ENCODE peak calls at places on chromosome 2, in nine cellular contexts. O, B, F, C, G, K, S, U and L are unnamed samples.
A peak's percentile ranks its signal among the peaks of the same experiment; 100 is the strongest.

GRCh38 chr2:150135223-150135883 is 352.1 kb downstream of the RND3 start:
- DNase-seq in G (no peak), F (peak; percentile 84), K (no peak), U (no peak), S (no peak), O (no peak), C (no peak), B (no peak), L (no peak)

GRCh38 chr2:179050735-179051134 is 798 bp upstream of the CCDC141 start:
- DNase-seq in C (no peak), K (no peak), O (no peak), G (no peak), U (no peak), S (no peak), F (no peak), B (no peak), L (no peak)

GRCh38 chr2:66440692-66441091 is 5.8 kb downstream of the MEIS1 start:
- DNase-seq in O (no peak), F (no peak), U (no peak), S (no peak), C (peak; percentile 29), B (no peak), G (peak; percentile 74), K (no peak), L (peak; percentile 37)

GRCh38 chr2:189164732-189165131 is 14.8 kb downstream of the COL5A2 start:
- DNase-seq in K (no peak), S (no peak), F (no peak), B (no peak), C (peak; percentile 17), U (peak; percentile 16), O (no peak), G (no peak), L (no peak)

GRCh38 chr2:151996243-151997003 is 102.4 kb downstream of the CACNB4 start:
- DNase-seq in G (no peak), F (no peak), O (no peak), S (no peak), B (no peak), K (no peak), C (no peak), U (no peak), L (no peak)

GRCh38 chr2:161650116-161651015 is 26.1 kb downstream of the SLC4A10 start:
- DNase-seq in G (no peak), K (no peak), S (no peak), B (no peak), F (no peak), U (no peak), O (no peak), C (no peak), L (peak; percentile 3)

GRCh38 chr2:189350515-189351209 is 90.6 kb upstream of the WDR75 start:
- DNase-seq in U (no peak), K (no peak), O (no peak), B (no peak), G (no peak), S (no peak), F (no peak), C (peak; percentile 69), L (no peak)

GRCh38 chr2:98912957-98913915 is 22.8 kb downstream of the CRACDL start:
- DNase-seq in S (no peak), K (peak; percentile 60), C (peak; percentile 10), G (no peak), U (no peak), O (no peak), F (no peak), B (peak; percentile 24), L (no peak)

GRCh38 chr2:4792126-4792525 is 900.1 kb upstream of the SOX11 start:
- DNase-seq in U (no peak), B (no peak), S (no peak), F (no peak), K (no peak), G (no peak), O (no peak), C (no peak), L (no peak)

GRCh38 chr2:98518106-98518505 is 73.4 kb downstream of the INPP4A start:
- DNase-seq in U (peak; percentile 56), B (no peak), O (peak; percentile 69), S (peak; percentile 68), C (peak; percentile 26), G (peak; percentile 19), F (no peak), K (no peak), L (peak; percentile 84)

GRCh38 chr2:55314985-55315384 is 46.0 kb upstream of the MTIF2 start:
- DNase-seq in K (no peak), F (no peak), S (no peak), O (no peak), G (no peak), C (no peak), B (no peak), U (no peak), L (no peak)

GRCh38 chr2:127449439-127449838 is 31.2 kb downstream of the PROC start:
- DNase-seq in C (no peak), U (no peak), G (peak; percentile 34), S (no peak), O (no peak), F (no peak), K (no peak), B (no peak), L (no peak)

DNA sequence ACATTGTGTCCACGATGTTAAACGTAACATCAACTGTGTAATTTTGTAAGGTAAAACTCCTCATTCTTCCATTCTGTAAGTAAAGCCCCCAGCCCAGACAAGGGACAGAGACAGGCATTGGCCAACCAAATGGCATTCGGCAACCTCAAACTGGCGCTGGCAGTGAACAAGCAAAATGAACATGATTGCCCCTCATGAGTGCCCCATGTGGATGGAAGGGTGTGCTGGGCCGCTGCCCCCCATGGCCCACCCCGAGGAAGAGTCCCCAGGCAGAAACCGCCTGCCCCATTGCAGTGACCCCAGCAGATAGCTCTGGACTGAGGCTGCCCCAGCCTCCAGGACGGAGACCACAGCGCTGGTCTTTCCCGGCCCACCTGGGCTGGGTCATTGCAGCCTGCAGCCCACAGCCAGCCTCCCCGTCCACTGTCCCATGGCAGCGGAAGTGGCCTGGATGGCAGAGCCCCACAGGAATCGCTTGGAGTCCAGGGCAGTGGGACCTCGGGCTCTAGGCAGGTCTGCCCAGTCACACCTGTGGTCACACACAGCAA is 220.2 kb downstream of the HDAC4 start:
- DNase-seq in B (no peak), F (no peak), C (no peak), S (no peak), O (no peak), K (peak; percentile 46), U (no peak), G (no peak), L (no peak)
- H3K36me3 ChIP-seq in B (peaks cover 85% of the 10 kb centered on the region), F (no peaks in the 10 kb centered on the region), C (no peaks in the 10 kb centered on the region), S (peaks cover 3% of the 10 kb centered on the region), O (peaks cover 6% of the 10 kb centered on the region), K (peaks cover 17% of the 10 kb centered on the region), U (peaks cover 2% of the 10 kb centered on the region), G (no peaks in the 10 kb centered on the region), L (no peaks in the 10 kb centered on the region)

DNA sequence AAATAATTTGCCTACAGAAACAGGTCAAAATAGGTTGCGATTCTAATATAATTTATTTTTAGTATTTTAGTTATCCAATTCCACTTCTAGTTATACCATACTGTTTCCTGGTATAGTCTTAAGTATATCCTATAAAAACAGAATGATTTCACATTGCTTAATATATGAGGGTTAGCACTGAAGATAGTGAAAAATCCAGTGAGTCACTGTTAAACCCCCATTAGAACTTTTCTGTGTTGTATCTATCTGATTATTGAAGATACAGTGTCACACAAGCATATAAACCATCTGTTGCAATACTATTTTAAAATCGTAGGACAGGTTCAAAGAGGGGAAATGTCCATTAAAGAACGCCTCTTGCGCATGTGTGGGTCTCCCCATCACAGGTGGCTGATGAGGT is 110.0 kb downstream of the FEZ2 start:
- DNase-seq in S (no peak), B (no peak), F (no peak), U (no peak), G (no peak), O (no peak), K (no peak), C (no peak), L (no peak)
- H3K4me3 ChIP-seq in S (no peak overlapping the region), B (no peak overlapping the region), F (no peak overlapping the region), U (no peak overlapping the region), G (no peak overlapping the region), O (no peak overlapping the region), K (no peak overlapping the region), C (no peak overlapping the region), L (no peak overlapping the region)

GRCh38 chr2:24815171-24815570 is 21.9 kb downstream of the CENPO start:
- DNase-seq in S (no peak), O (no peak), K (no peak), G (no peak), B (no peak), F (no peak), U (no peak), C (peak; percentile 8), L (no peak)
- H3K36me3 ChIP-seq in S (peaks cover 18% of the 10 kb centered on the region), O (peaks cover 6% of the 10 kb centered on the region), K (peaks cover 16% of the 10 kb centered on the region), G (peaks cover 10% of the 10 kb centered on the region), B (peaks cover 35% of the 10 kb centered on the region), F (no peaks in the 10 kb centered on the region), U (peaks cover 41% of the 10 kb centered on the region), C (no peaks in the 10 kb centered on the region), L (peaks cover 22% of the 10 kb centered on the region)

GRCh38 chr2:30237346-30238142 is 6.2 kb downstream of the LBH start:
- DNase-seq in U (no peak), O (peak; percentile 40), S (peak; percentile 21), F (no peak), C (no peak), G (no peak), K (no peak), B (no peak), L (no peak)

GRCh38 chr2:30238143-30238800 is 6.9 kb downstream of the LBH start:
- DNase-seq in K (no peak), F (no peak), O (no peak), C (no peak), G (no peak), U (no peak), S (peak; percentile 31), B (no peak), L (no peak)

GRCh38 chr2:30240162-30240696 is 8.9 kb downstream of the LBH start:
- DNase-seq in O (no peak), C (no peak), F (peak; percentile 7), U (no peak), B (no peak), G (no peak), S (peak; percentile 30), K (no peak), L (no peak)

GRCh38 chr2:30236591-30237245 is 5.4 kb downstream of the LBH start:
- DNase-seq in O (no peak), K (no peak), F (no peak), B (peak; percentile 20), G (no peak), S (peak; percentile 13), U (no peak), C (no peak), L (no peak)

DNA sequence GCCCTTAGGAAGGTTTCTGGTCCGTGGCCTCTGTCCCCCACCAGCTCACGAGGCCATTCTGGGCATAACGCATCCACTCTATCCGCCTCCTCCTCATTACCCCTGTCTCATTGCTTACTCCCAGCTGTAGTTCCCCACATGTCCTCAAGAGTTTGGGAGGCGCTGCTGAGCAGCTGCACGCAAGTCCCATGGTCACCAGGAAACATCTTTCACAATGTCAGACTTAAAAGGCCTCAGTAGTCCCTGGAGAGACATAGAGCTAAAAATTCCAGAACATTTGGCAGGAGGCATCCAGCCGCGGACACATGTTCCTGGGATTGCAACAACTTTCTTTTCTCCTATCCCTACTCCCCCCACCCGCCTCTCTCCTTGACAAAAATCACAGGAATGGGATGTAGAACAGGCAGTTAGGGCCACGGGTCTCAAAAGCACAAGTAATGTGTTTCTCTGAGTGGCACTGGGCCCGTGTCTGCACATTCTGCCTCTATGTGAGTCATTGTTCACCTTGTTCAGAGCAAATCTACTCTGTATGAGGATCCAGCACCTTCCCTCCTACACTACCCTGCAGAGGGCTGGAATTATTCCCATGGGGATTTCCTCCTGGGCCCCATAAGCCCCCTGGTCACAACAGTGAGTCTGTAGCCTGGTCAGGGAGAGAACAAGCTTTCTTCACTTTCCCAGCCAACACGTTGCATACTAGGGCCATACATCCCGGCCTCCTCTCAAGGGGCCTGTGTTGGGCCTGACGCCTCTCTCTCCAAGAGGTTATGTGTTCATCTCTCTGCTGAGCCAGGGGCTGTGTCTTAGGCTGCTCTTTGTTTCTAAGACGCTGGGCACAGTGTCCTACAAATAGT is 8.2 kb downstream of the LBH start:
- DNase-seq in K (peak; percentile 74), S (peak; percentile 82), G (peak; percentile 69), O (peak; percentile 82), B (peak; percentile 69), F (peak; percentile 77), C (peak; percentile 75), U (peak; percentile 86), L (peak; percentile 85)
- H3K4me3 ChIP-seq in K (peak overlapping the region; percentile 73), S (peak overlapping the region; percentile 33), G (no peak overlapping the region), O (peak overlapping the region; percentile 39), B (no peak overlapping the region), F (no peak overlapping the region), C (no peak overlapping the region), U (peak overlapping the region; percentile 16), L (no peak overlapping the region)